ENCODE peak calls at places on chromosome 19, in ten cellular contexts. One of them, this sample, is unnamed.

GRCh38 chr19:33132425-33132824 is 511 bp downstream of the WDR88 start:
- DNase-seq in AG04450: no peak
- DNase-seq in breast epithelium: no peak
- DNase-seq in omental fat pad: no peak
- DNase-seq in neural progenitor cell: peak
- DNase-seq in HFFc6: no peak
- DNase-seq in epithelial cell of esophagus: no peak
- DNase-seq in GM10248: no peak
- DNase-seq in foreskin fibroblast: no peak
- DNase-seq in AG10803: no peak
- DNase-seq in this sample: no peak

GRCh38 chr19:47707135-47707925 is 5.9 kb upstream of the EHD2 start:
- DNase-seq in neural progenitor cell: peak
- DNase-seq in omental fat pad: peak
- DNase-seq in epithelial cell of esophagus: peak
- DNase-seq in AG04450: no peak
- DNase-seq in AG10803: peak
- DNase-seq in HFFc6: peak
- DNase-seq in GM10248: peak
- DNase-seq in foreskin fibroblast: peak
- DNase-seq in breast epithelium: peak
- DNase-seq in this sample: no peak

GRCh38 chr19:45767410-45767880 is 1.6 kb downstream of the SIX5 start:
- DNase-seq in HFFc6: peak
- DNase-seq in omental fat pad: peak
- DNase-seq in AG04450: peak
- DNase-seq in neural progenitor cell: peak
- DNase-seq in AG10803: peak
- DNase-seq in epithelial cell of esophagus: peak
- DNase-seq in GM10248: no peak
- DNase-seq in breast epithelium: peak
- DNase-seq in foreskin fibroblast: peak
- DNase-seq in this sample: peak

GRCh38 chr19:46859637-46860124 is 1.1 kb upstream of the ARHGAP35 start:
- DNase-seq in omental fat pad: peak
- DNase-seq in breast epithelium: peak
- DNase-seq in AG10803: peak
- DNase-seq in GM10248: no peak
- DNase-seq in HFFc6: peak
- DNase-seq in epithelial cell of esophagus: no peak
- DNase-seq in AG04450: no peak
- DNase-seq in neural progenitor cell: no peak
- DNase-seq in foreskin fibroblast: peak
- DNase-seq in this sample: no peak

GRCh38 chr19:1389033-1389940 is 5.6 kb downstream of the NDUFS7 start:
- DNase-seq in epithelial cell of esophagus: no peak
- DNase-seq in GM10248: no peak
- DNase-seq in HFFc6: no peak
- DNase-seq in neural progenitor cell: no peak
- DNase-seq in foreskin fibroblast: no peak
- DNase-seq in breast epithelium: no peak
- DNase-seq in AG04450: no peak
- DNase-seq in omental fat pad: no peak
- DNase-seq in AG10803: no peak
- DNase-seq in this sample: no peak

GRCh38 chr19:31499826-31500539 is 150.7 kb upstream of the TSHZ3 start:
- DNase-seq in foreskin fibroblast: no peak
- DNase-seq in AG10803: no peak
- DNase-seq in breast epithelium: no peak
- DNase-seq in HFFc6: no peak
- DNase-seq in epithelial cell of esophagus: no peak
- DNase-seq in neural progenitor cell: no peak
- DNase-seq in GM10248: no peak
- DNase-seq in AG04450: no peak
- DNase-seq in omental fat pad: no peak
- DNase-seq in this sample: no peak

GRCh38 chr19:42563352-42564210 is 31.1 kb downstream of the CEACAM8 start:
- DNase-seq in GM10248: peak
- DNase-seq in AG10803: peak
- DNase-seq in HFFc6: peak
- DNase-seq in breast epithelium: no peak
- DNase-seq in foreskin fibroblast: peak
- DNase-seq in omental fat pad: no peak
- DNase-seq in neural progenitor cell: peak
- DNase-seq in epithelial cell of esophagus: peak
- DNase-seq in AG04450: no peak
- DNase-seq in this sample: peak

GRCh38 chr19:45146716-45147337 is 14.0 kb downstream of the NKPD1 start:
- DNase-seq in GM10248: no peak
- DNase-seq in epithelial cell of esophagus: no peak
- DNase-seq in neural progenitor cell: no peak
- DNase-seq in foreskin fibroblast: no peak
- DNase-seq in HFFc6: no peak
- DNase-seq in breast epithelium: no peak
- DNase-seq in omental fat pad: no peak
- DNase-seq in AG04450: no peak
- DNase-seq in AG10803: no peak
- DNase-seq in this sample: no peak

DNA sequence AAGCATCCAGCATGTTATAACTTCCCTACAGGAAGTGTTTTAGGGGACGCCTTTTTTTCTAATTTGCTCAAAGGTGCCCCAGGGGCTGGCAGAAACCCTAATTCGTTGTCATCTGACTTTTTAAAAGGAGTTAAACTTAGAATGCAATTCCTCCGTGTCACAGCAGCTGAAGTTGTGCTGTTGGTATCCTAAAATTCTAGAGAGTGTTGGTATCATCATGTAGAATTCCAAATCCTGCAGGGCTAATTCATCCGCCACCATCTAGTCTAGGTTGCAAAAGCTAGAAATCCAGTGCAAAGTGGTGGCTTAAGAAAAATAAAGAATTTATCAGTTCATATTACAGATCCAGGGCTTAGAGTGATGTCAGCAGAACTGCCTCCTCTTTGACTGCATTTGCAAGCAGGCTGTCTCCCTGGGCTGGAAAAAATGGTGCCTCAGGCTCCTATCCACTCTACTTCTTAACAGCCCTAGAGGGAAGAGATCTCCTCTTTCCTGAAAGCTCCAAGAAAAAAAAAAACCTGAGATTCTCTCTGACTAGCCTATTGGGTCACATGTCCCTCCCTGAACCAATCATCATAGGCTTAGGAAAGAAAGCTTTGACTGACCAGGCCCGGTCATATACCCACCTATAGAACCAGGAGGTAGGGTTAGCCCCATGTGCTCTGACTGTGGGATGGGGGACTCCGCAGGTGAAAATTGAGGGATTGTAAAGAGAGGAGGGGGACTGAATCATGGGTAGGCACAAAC is 73.0 kb downstream of the MAP4K1 start:
- DNase-seq in epithelial cell of esophagus: no peak
- DNase-seq in foreskin fibroblast: no peak
- DNase-seq in AG04450: peak
- DNase-seq in breast epithelium: no peak
- DNase-seq in neural progenitor cell: peak
- DNase-seq in GM10248: no peak
- DNase-seq in AG10803: no peak
- DNase-seq in HFFc6: peak
- DNase-seq in omental fat pad: no peak
- DNase-seq in this sample: peak
- TF ChIP-seq CTCF in epithelial cell of esophagus: no peak
- TF ChIP-seq CTCF in foreskin fibroblast: peak
- TF ChIP-seq CTCF in AG04450: peak
- TF ChIP-seq CTCF in breast epithelium: peak
- TF ChIP-seq CTCF in neural progenitor cell: peak
- TF ChIP-seq CTCF in GM10248: no peak
- TF ChIP-seq CTCF in AG10803: no peak
- TF ChIP-seq CTCF in HFFc6: peak
- TF ChIP-seq CTCF in omental fat pad: no peak
- TF ChIP-seq CTCF in this sample: peak

GRCh38 chr19:55702131-55702627 is 27.2 kb downstream of the EPN1 start:
- DNase-seq in GM10248: no peak
- DNase-seq in HFFc6: no peak
- DNase-seq in epithelial cell of esophagus: no peak
- DNase-seq in omental fat pad: no peak
- DNase-seq in neural progenitor cell: no peak
- DNase-seq in AG10803: no peak
- DNase-seq in foreskin fibroblast: no peak
- DNase-seq in AG04450: no peak
- DNase-seq in breast epithelium: no peak
- DNase-seq in this sample: no peak

GRCh38 chr19:55700813-55701212 is 25.8 kb downstream of the EPN1 start:
- DNase-seq in epithelial cell of esophagus: no peak
- DNase-seq in AG04450: no peak
- DNase-seq in GM10248: no peak
- DNase-seq in neural progenitor cell: no peak
- DNase-seq in omental fat pad: no peak
- DNase-seq in foreskin fibroblast: no peak
- DNase-seq in breast epithelium: no peak
- DNase-seq in AG10803: no peak
- DNase-seq in HFFc6: no peak
- DNase-seq in this sample: no peak

GRCh38 chr19:55705972-55706371 is 30.9 kb downstream of the EPN1 start:
- DNase-seq in omental fat pad: no peak
- DNase-seq in epithelial cell of esophagus: no peak
- DNase-seq in breast epithelium: no peak
- DNase-seq in AG04450: no peak
- DNase-seq in neural progenitor cell: no peak
- DNase-seq in HFFc6: no peak
- DNase-seq in AG10803: no peak
- DNase-seq in GM10248: no peak
- DNase-seq in foreskin fibroblast: no peak
- DNase-seq in this sample: no peak

GRCh38 chr19:55703790-55704215 is 28.8 kb downstream of the EPN1 start:
- DNase-seq in omental fat pad: no peak
- DNase-seq in GM10248: peak
- DNase-seq in foreskin fibroblast: peak
- DNase-seq in neural progenitor cell: peak
- DNase-seq in AG10803: peak
- DNase-seq in HFFc6: no peak
- DNase-seq in AG04450: no peak
- DNase-seq in breast epithelium: no peak
- DNase-seq in epithelial cell of esophagus: peak
- DNase-seq in this sample: no peak

DNA sequence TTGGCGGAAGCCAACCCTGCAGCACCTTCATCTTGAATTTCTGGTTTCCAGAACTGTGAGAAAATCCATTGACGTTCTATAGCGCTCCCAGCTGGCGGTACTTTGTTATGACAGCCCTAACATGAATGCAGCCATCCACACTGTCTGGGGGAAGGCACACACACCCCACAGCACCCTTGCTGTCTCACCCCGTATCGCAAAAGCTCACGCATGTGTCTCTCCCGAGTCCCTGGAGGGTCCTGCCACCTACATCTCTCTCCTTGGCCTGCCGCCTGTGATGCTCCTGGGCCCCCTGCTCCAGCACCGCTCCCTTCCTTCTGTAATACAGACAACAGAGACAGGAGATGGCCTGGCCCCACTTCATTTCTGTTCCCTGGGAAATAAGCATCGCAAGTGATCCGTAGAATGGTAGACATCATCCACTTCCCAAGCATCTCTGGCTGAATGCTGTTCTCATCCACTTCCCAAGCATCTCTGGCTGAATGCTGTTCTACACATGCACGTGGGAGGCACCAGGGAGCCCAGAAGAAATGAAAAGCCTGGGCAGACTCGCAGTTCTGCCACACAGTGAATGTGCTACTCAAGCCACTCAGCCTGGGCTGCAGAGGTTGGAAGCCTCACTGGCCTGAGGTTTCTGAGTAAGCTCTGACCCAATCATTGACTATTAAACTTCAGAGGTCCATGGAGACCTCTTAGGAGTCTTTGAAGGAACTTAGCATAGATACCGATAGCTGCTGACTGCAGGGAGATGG is 29.6 kb downstream of the EPN1 start:
- DNase-seq in foreskin fibroblast: no peak
- DNase-seq in omental fat pad: no peak
- DNase-seq in breast epithelium: no peak
- DNase-seq in AG04450: no peak
- DNase-seq in HFFc6: no peak
- DNase-seq in epithelial cell of esophagus: no peak
- DNase-seq in GM10248: peak
- DNase-seq in AG10803: no peak
- DNase-seq in neural progenitor cell: no peak
- DNase-seq in this sample: no peak
- TF ChIP-seq CTCF in foreskin fibroblast: no peak
- TF ChIP-seq CTCF in omental fat pad: no peak
- TF ChIP-seq CTCF in breast epithelium: no peak
- TF ChIP-seq CTCF in AG04450: no peak
- TF ChIP-seq CTCF in HFFc6: no peak
- TF ChIP-seq CTCF in epithelial cell of esophagus: no peak
- TF ChIP-seq CTCF in GM10248: no peak
- TF ChIP-seq CTCF in AG10803: no peak
- TF ChIP-seq CTCF in neural progenitor cell: no peak
- TF ChIP-seq CTCF in this sample: no peak

DNA sequence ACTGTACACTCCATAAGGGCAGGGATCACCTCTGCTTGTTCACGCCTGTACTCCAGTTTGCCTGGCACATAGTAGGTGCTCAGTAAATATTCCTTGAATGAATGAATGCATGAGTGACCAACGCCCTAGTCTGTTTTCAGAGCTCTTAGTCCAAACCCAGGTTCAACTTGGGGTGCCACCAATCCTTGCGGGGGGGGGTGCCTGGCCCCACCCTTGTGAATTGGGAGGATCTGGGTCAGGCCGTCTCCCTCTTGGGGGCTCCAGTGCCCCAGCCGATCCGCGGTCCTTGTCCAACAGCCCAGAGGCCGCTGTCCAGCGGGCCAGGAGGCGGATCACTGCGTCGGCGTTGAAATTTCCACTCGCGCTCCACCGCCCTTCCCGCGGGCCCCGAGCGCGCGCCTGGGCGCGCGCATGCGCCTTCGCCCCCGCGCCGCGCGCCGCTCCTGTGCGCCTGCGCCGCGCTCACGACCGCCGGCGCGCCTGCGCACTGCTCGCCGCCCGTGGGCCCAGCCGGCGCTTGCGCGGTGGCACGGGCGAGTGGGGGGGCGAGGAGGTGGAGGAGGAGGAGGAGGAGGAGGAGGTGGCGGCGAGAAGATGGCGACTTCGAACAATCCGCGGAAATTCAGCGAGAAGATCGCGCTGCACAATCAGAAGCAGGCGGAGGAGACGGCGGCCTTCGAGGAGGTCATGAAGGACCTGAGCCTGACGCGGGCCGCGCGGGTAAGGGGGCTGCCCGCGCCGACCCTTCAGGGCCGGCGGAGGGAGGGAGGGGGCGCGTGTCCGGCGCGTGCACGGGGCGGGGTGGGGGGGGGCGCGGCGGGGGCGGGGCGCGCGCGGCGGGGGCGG is at the start of gene CRTC1:
- DNase-seq in HFFc6: peak
- DNase-seq in breast epithelium: peak
- DNase-seq in GM10248: peak
- DNase-seq in foreskin fibroblast: peak
- DNase-seq in neural progenitor cell: peak
- DNase-seq in epithelial cell of esophagus: peak
- DNase-seq in AG04450: peak
- DNase-seq in omental fat pad: peak
- DNase-seq in AG10803: peak
- DNase-seq in this sample: peak
- TF ChIP-seq CTCF in HFFc6: no peak
- TF ChIP-seq CTCF in breast epithelium: no peak
- TF ChIP-seq CTCF in GM10248: peak
- TF ChIP-seq CTCF in foreskin fibroblast: no peak
- TF ChIP-seq CTCF in neural progenitor cell: no peak
- TF ChIP-seq CTCF in epithelial cell of esophagus: no peak
- TF ChIP-seq CTCF in AG04450: peak
- TF ChIP-seq CTCF in omental fat pad: no peak
- TF ChIP-seq CTCF in AG10803: no peak
- TF ChIP-seq CTCF in this sample: no peak

GRCh38 chr19:35216833-35217707 is 11.5 kb downstream of the FAM187B start:
- DNase-seq in omental fat pad: no peak
- DNase-seq in neural progenitor cell: no peak
- DNase-seq in breast epithelium: no peak
- DNase-seq in AG04450: no peak
- DNase-seq in GM10248: peak
- DNase-seq in HFFc6: no peak
- DNase-seq in AG10803: no peak
- DNase-seq in epithelial cell of esophagus: peak
- DNase-seq in foreskin fibroblast: no peak
- DNase-seq in this sample: no peak

GRCh38 chr19:35214766-35215422 is 13.6 kb downstream of the FAM187B start:
- DNase-seq in AG10803: no peak
- DNase-seq in epithelial cell of esophagus: no peak
- DNase-seq in foreskin fibroblast: no peak
- DNase-seq in omental fat pad: no peak
- DNase-seq in HFFc6: no peak
- DNase-seq in breast epithelium: no peak
- DNase-seq in AG04450: no peak
- DNase-seq in neural progenitor cell: no peak
- DNase-seq in GM10248: no peak
- DNase-seq in this sample: no peak

GRCh38 chr19:35219008-35219407 is 9.5 kb downstream of the FAM187B start:
- DNase-seq in GM10248: no peak
- DNase-seq in HFFc6: no peak
- DNase-seq in epithelial cell of esophagus: no peak
- DNase-seq in AG04450: no peak
- DNase-seq in breast epithelium: no peak
- DNase-seq in omental fat pad: no peak
- DNase-seq in foreskin fibroblast: no peak
- DNase-seq in AG10803: no peak
- DNase-seq in neural progenitor cell: no peak
- DNase-seq in this sample: no peak

GRCh38 chr19:35213678-35214632 is 14.6 kb downstream of the FAM187B start:
- DNase-seq in AG10803: peak
- DNase-seq in foreskin fibroblast: peak
- DNase-seq in HFFc6: peak
- DNase-seq in epithelial cell of esophagus: peak
- DNase-seq in omental fat pad: peak
- DNase-seq in breast epithelium: peak
- DNase-seq in neural progenitor cell: no peak
- DNase-seq in AG04450: no peak
- DNase-seq in GM10248: peak
- DNase-seq in this sample: no peak

DNA sequence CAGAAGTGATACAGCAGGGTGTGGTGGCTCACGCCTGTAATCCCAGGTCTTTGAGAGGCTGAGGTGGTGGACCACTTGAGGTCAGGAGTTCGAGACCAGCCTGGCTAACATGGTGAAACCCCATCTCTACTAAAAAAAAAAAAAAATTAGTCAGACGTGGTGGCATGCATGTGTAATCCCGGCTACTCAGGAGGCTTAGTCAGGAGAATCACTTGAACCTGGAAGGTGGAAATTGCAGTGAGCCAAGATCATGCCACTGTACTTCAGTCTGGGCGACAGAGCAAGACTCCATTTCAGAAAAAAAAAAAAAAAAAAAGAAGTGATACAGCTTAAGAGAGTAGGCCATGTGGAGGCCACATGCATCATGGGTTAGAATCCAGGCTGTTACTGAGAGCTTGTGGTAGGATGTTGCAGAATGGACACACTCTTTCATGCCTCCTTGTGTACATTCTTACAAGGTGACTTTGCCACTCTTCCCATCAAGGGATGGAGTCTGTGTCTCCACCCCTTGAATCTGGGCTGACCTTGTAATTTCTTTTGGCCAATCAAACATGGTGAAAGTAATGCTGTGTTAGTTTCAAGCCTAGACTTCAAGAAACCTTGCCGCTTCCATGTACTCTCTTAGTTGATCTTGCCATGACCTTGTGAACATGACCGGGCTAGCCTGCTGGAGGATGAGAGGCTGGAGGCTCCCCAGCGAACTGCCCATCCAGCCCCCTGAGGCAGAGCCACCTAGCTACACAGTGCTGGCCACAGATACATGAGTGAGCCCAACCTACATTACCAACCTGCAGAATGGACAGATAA is 12.3 kb downstream of the FAM187B start:
- DNase-seq in omental fat pad: no peak
- DNase-seq in foreskin fibroblast: peak
- DNase-seq in HFFc6: peak
- DNase-seq in breast epithelium: no peak
- DNase-seq in GM10248: no peak
- DNase-seq in epithelial cell of esophagus: peak
- DNase-seq in AG04450: no peak
- DNase-seq in neural progenitor cell: no peak
- DNase-seq in AG10803: peak
- DNase-seq in this sample: no peak
- TF ChIP-seq CTCF in omental fat pad: no peak
- TF ChIP-seq CTCF in foreskin fibroblast: no peak
- TF ChIP-seq CTCF in HFFc6: no peak
- TF ChIP-seq CTCF in breast epithelium: no peak
- TF ChIP-seq CTCF in GM10248: no peak
- TF ChIP-seq CTCF in epithelial cell of esophagus: no peak
- TF ChIP-seq CTCF in AG04450: no peak
- TF ChIP-seq CTCF in neural progenitor cell: no peak
- TF ChIP-seq CTCF in AG10803: no peak
- TF ChIP-seq CTCF in this sample: no peak